ENCODE peak calls at places on chromosomes 3 and 15, in ten cellular contexts. Y is fibroblast of lung; G is HS-5; B is NCI-H1930; Z is stimulated activated naive CD8-positive, alpha-beta T cell treated with anti-CD3 and anti-CD28 coated beads, Interleukin-15, Interleukin-2, amounts not matched to agents 100 U/mL and 50 U/mL, for 24 hours; E is anterior cingulate cortex; N is psoas muscle; K is foreskin fibroblast; W is mucosa of gallbladder; X is MCF 10A. C is an unnamed sample.

GRCh38 chr15:43516185-43516584 is 1.2 kb upstream of the MAP1A start:
- DNase-seq in Y (peak), G (no peak), B (no peak), Z (no peak), E (no peak), N (peak), K (peak), W (no peak), X (peak), C (peak)

GRCh38 chr3:47108546-47108945 is 55.4 kb downstream of the SETD2 start:
- DNase-seq in Y (no peak), G (peak), B (no peak), Z (no peak), E (no peak), N (no peak), K (no peak), W (no peak), X (no peak), C (no peak)

GRCh38 chr3:73509812-73510211 is 114.9 kb downstream of the PDZRN3 start:
- DNase-seq in Y (peak), G (no peak), B (no peak), Z (no peak), E (no peak), N (no peak), K (peak), W (no peak), X (no peak), C (no peak)

GRCh38 chr3:16251316-16252085 is 13.2 kb downstream of the DPH3 start:
- DNase-seq in Y (no peak), G (no peak), B (no peak), Z (no peak), E (no peak), N (no peak), K (no peak), W (no peak), X (no peak), C (no peak)

GRCh38 chr3:14431556-14431927 is 29.1 kb downstream of the SLC6A6 start:
- DNase-seq in Y (no peak), G (no peak), B (no peak), Z (peak), E (no peak), N (no peak), K (no peak), W (no peak), X (no peak), C (no peak)

GRCh38 chr15:79472446-79472845 is 40.3 kb downstream of the MINAR1 start:
- DNase-seq in Y (no peak), G (no peak), B (no peak), Z (no peak), E (no peak), N (no peak), K (no peak), W (no peak), X (no peak), C (no peak)

GRCh38 chr3:127688416-127689265 is 15.9 kb downstream of the ABTB1 start:
- DNase-seq in Y (peak), G (no peak), B (no peak), Z (no peak), E (peak), N (peak), K (peak), W (no peak), X (no peak), C (no peak)

GRCh38 chr3:136547293-136547692 is 204.9 kb downstream of the STAG1 start:
- DNase-seq in Y (peak), G (no peak), B (no peak), Z (no peak), E (no peak), N (no peak), K (peak), W (no peak), X (no peak), C (no peak)

GRCh38 chr15:80773122-80773551 is 6.0 kb upstream of the CEMIP start:
- DNase-seq in Y (no peak), G (no peak), B (peak), Z (no peak), E (no peak), N (no peak), K (peak), W (no peak), X (no peak), C (no peak)

GRCh38 chr3:14841836-14842235 is 23.1 kb downstream of the FGD5 start:
- DNase-seq in Y (no peak), G (no peak), B (no peak), Z (no peak), E (no peak), N (no peak), K (peak), W (no peak), X (no peak), C (no peak)

GRCh38 chr3:13484861-13485590 is 4.9 kb downstream of the HDAC11 start:
- DNase-seq in Y (peak), G (no peak), B (no peak), Z (no peak), E (peak), N (peak), K (peak), W (peak), X (peak), C (peak)

GRCh38 chr3:10242182-10243065 is 5.8 kb upstream of the TATDN2 start:
- DNase-seq in Y (no peak), G (no peak), B (no peak), Z (peak), E (no peak), N (no peak), K (peak), W (peak), X (no peak), C (no peak)

GRCh38 chr15:67824900-67825879 is at the start of gene SKOR1:
- DNase-seq in Y (peak), G (no peak), B (no peak), Z (peak), E (no peak), N (no peak), K (peak), W (no peak), X (no peak), C (no peak)

GRCh38 chr3:9400626-9401025 is 3.2 kb downstream of the SETD5 start:
- DNase-seq in Y (no peak), G (no peak), B (peak), Z (no peak), E (no peak), N (no peak), K (no peak), W (no peak), X (no peak), C (no peak)

GRCh38 chr3:46711305-46711704 is 6.4 kb downstream of the PRSS50 start:
- DNase-seq in Y (no peak), G (no peak), B (no peak), Z (no peak), E (no peak), N (no peak), K (no peak), W (no peak), X (no peak), C (no peak)

GRCh38 chr3:94285874-94286273 is 223.0 kb downstream of the NSUN3 start:
- DNase-seq in Y (peak), G (no peak), B (no peak), Z (no peak), E (no peak), N (no peak), K (no peak), W (no peak), X (peak), C (no peak)

GRCh38 chr3:175728566-175728965 is 869.4 kb downstream of the NAALADL2 start:
- DNase-seq in Y (peak), G (no peak), B (no peak), Z (no peak), E (no peak), N (no peak), K (peak), W (no peak), X (no peak), C (no peak)

GRCh38 chr3:188979236-188979635 is 192.5 kb upstream of the TPRG1 start:
- DNase-seq in Y (no peak), G (no peak), B (no peak), Z (no peak), E (no peak), N (no peak), K (no peak), W (no peak), X (no peak), C (no peak)

GRCh38 chr3:128849776-128850542 is 29.5 kb upstream of the ACAD9 start:
- DNase-seq in Y (no peak), G (no peak), B (no peak), Z (no peak), E (no peak), N (no peak), K (peak), W (no peak), X (peak), C (no peak)

C was measured in ureter.